ENCODE peak calls at places on chromosomes 6 and 20, in four cellular contexts. N is SK-N-SH, F is HepG2, X is GM12891. O is an unnamed sample.
A peak's percentile ranks its signal among the peaks of the same experiment; 100 is the strongest.

GRCh38 chr20:63857751-63858392 is 3.4 kb upstream of the ABHD16B start:
- DNase-seq in F (no peak), N (peak; percentile 78), X (no peak), O (no peak)

GRCh38 chr6:137489410-137490371 is 4.5 kb downstream of the OLIG3 start:
- DNase-seq in F (no peak), N (peak; percentile 42), X (no peak), O (no peak)

GRCh38 chr6:111642463-111643158 is 36.9 kb upstream of the TRAF3IP2 start:
- DNase-seq in F (peak; percentile 80), N (peak; percentile 66), X (peak; percentile 21), O (no peak)

GRCh38 chr6:11042025-11042749 is 1.9 kb downstream of the ELOVL2 start:
- DNase-seq in F (peak; percentile 24), N (no peak), X (no peak), O (no peak)

GRCh38 chr20:50728486-50728980 is 2.8 kb upstream of the PARD6B start:
- DNase-seq in N (no peak), X (no peak), F (peak; percentile 35), O (no peak)

GRCh38 chr6:48766349-48766748 is 655.4 kb upstream of the PTCHD4 start:
- DNase-seq in N (no peak), X (no peak), F (peak; percentile 20), O (no peak)

GRCh38 chr6:130559166-130559565 is 193.3 kb downstream of the TMEM200A start:
- DNase-seq in F (no peak), N (no peak), X (no peak), O (no peak)

GRCh38 chr20:53783768-53784167 is 190.1 kb upstream of the ZNF217 start:
- DNase-seq in N (no peak), F (peak; percentile 61), X (no peak), O (no peak)

GRCh38 chr6:157959451-157960227 is 22.0 kb upstream of the SYNJ2 start:
- DNase-seq in N (no peak), X (no peak), F (no peak), O (no peak)

GRCh38 chr6:148529010-148529409 is 186.4 kb downstream of the SASH1 start:
- DNase-seq in F (no peak), X (no peak), N (no peak), O (no peak)

GRCh38 chr20:57698191-57698866 is 11.5 kb downstream of the PMEPA1 start:
- DNase-seq in F (peak; percentile 31), X (no peak), N (peak; percentile 57), O (no peak)

GRCh38 chr20:25339608-25340007 is 51.0 kb downstream of the ABHD12 start:
- DNase-seq in X (no peak), N (no peak), F (peak; percentile 46), O (no peak)

GRCh38 chr20:38804682-38805501 is 605 bp upstream of the PPP1R16B start:
- DNase-seq in X (peak; percentile 44), N (no peak), F (no peak), O (no peak)

GRCh38 chr20:39849664-39850063 is 839.4 kb downstream of the MAFB start:
- DNase-seq in N (peak; percentile 70), F (no peak), X (no peak), O (no peak)

GRCh38 chr6:169800668-169801395 is 49.4 kb downstream of the ERMARD start:
- DNase-seq in N (no peak), X (no peak), F (peak; percentile 91), O (no peak)

GRCh38 chr6:158086706-158087518 is 81.2 kb downstream of the SERAC1 start:
- DNase-seq in N (peak; percentile 26), F (no peak), X (no peak), O (peak; percentile 84)

GRCh38 chr6:86609549-86610388 is 327.6 kb upstream of the HTR1E start:
- DNase-seq in N (peak; percentile 41), X (no peak), F (no peak), O (no peak)

GRCh38 chr6:137856138-137856898 is 10.7 kb upstream of the TNFAIP3 start:
- DNase-seq in N (no peak), X (no peak), F (no peak), O (no peak)

GRCh38 chr20:51802170-51802745 is at the start of gene SALL4:
- DNase-seq in N (peak; percentile 76), X (no peak), F (no peak), O (no peak)

GRCh38 chr6:130697661-130698535 is 129.3 kb upstream of the SMLR1 start:
- DNase-seq in F (peak; percentile 30), X (peak; percentile 30), N (peak; percentile 10), O (peak; percentile 26)

GRCh38 chr6:13190391-13190790 is 137.9 kb downstream of the TBC1D7 start:
- DNase-seq in N (no peak), X (no peak), F (no peak), O (no peak)

GRCh38 chr20:20010639-20011500 is 6.3 kb upstream of the NAA20 start:
- DNase-seq in N (no peak), F (peak; percentile 91), X (no peak), O (no peak)
- TF ChIP-seq POLR2AphosphoS5 in N (no peak), F (no peak), X (no peak), O (no peak)

GRCh38 chr20:32203556-32204484 is 3.7 kb downstream of the PLAGL2 start:
- DNase-seq in X (no peak), F (no peak), N (no peak), O (no peak)
- TF ChIP-seq POLR2AphosphoS5 in X (peak; percentile 29), F (no peak), N (no peak), O (no peak)

GRCh38 chr6:42226251-42227143 is 8.8 kb upstream of the MRPS10 start:
- DNase-seq in F (peak; percentile 79), X (no peak), N (no peak), O (no peak)
- TF ChIP-seq POLR2AphosphoS5 in F (no peak), X (no peak), N (peak; percentile 19), O (no peak)

GRCh38 chr20:19929749-19930148 is 87.4 kb upstream of the NAA20 start:
- DNase-seq in F (no peak), X (no peak), N (no peak), O (no peak)

GRCh38 chr20:19930461-19930860 is 86.7 kb upstream of the NAA20 start:
- DNase-seq in N (no peak), F (no peak), X (no peak), O (no peak)

GRCh38 chr20:19926581-19926980 is 90.6 kb upstream of the NAA20 start:
- DNase-seq in F (no peak), X (no peak), N (no peak), O (no peak)

GRCh38 chr20:19932170-19932667 is 84.9 kb upstream of the NAA20 start:
- DNase-seq in F (no peak), X (no peak), N (peak; percentile 16), O (peak; percentile 24)

GRCh38 chr20:19928379-19929360 is 88.5 kb upstream of the NAA20 start:
- DNase-seq in X (no peak), N (no peak), F (no peak), O (no peak)
- TF ChIP-seq POLR2AphosphoS5 in X (no peak), N (no peak), F (no peak), O (no peak)